ENCODE peak calls at places on chromosome X, in five cellular contexts. T is colonic mucosa, Y is choroid plexus epithelial cell, P is stomach, A is IMR-90. Z is an unnamed sample.

GRCh38 chrX:136865270-136866168 is 15.0 kb downstream of the RBMX start:
- DNase-seq in Y (no peak), P (no peak), A (no peak), T (no peak), Z (no peak)

GRCh38 chrX:13760428-13760827 is 25.9 kb downstream of the OFD1 start:
- DNase-seq in T (no peak), Y (no peak), P (no peak), A (no peak), Z (no peak)

GRCh38 chrX:10120828-10121227 is 35.9 kb upstream of the CLCN4 start:
- DNase-seq in A (no peak), Y (no peak), T (no peak), P (no peak), Z (no peak)

GRCh38 chrX:135572436-135572835 is 52.0 kb downstream of the INTS6L start:
- DNase-seq in P (no peak), Y (peak; percentile 10), A (peak; percentile 1), T (no peak), Z (peak; percentile 10)

GRCh38 chrX:154731203-154731602 is 19.7 kb downstream of the GAB3 start:
- DNase-seq in A (no peak), P (no peak), T (no peak), Y (no peak), Z (no peak)

GRCh38 chrX:906586-906985 is 276.0 kb downstream of the SHOX start:
- DNase-seq in A (no peak), P (no peak), Y (no peak), T (no peak), Z (no peak)

GRCh38 chrX:13427441-13428054 is 107.7 kb upstream of the ATXN3L start:
- DNase-seq in Y (peak; percentile 50), P (no peak), T (no peak), A (no peak), Z (no peak)

GRCh38 chrX:7264399-7264798 is 116.4 kb upstream of the PUDP start:
- DNase-seq in A (no peak), Y (no peak), T (no peak), P (no peak), Z (no peak)

GRCh38 chrX:51568586-51568985 is 50.1 kb downstream of the CENPVL3 start:
- DNase-seq in T (no peak), Y (peak; percentile 35), A (peak; percentile 91), P (no peak), Z (peak; percentile 37)

GRCh38 chrX:13899607-13900006 is 82.7 kb upstream of the GPM6B start:
- DNase-seq in P (no peak), A (peak; percentile 97), T (no peak), Y (peak; percentile 72), Z (peak; percentile 98)

GRCh38 chrX:69424910-69425309 is 79.2 kb upstream of the NALF2 start:
- DNase-seq in A (no peak), Y (no peak), T (no peak), P (no peak), Z (no peak)

GRCh38 chrX:153772608-153773217 is 8.1 kb upstream of the SRPK3 start:
- DNase-seq in P (no peak), Y (no peak), T (no peak), A (no peak), Z (no peak)

GRCh38 chrX:13487731-13488505 is 81.5 kb upstream of the EGFL6 start:
- DNase-seq in T (peak; percentile 70), A (peak; percentile 88), Y (peak; percentile 92), P (peak; percentile 49), Z (peak; percentile 97)

GRCh38 chrX:74458738-74459137 is 37.4 kb downstream of the SLC16A2 start:
- DNase-seq in A (peak; percentile 77), P (no peak), Y (peak; percentile 77), T (no peak), Z (peak; percentile 87)

GRCh38 chrX:54413753-54414152 is 26.5 kb upstream of the TSR2 start:
- DNase-seq in T (no peak), A (no peak), P (no peak), Y (peak; percentile 9), Z (no peak)

GRCh38 chrX:115650449-115650848 is 89.5 kb downstream of the PLS3 start:
- DNase-seq in P (no peak), A (peak; percentile 43), Y (peak; percentile 47), T (no peak), Z (peak; percentile 32)

GRCh38 chrX:85024562-85024961 is 20.9 kb downstream of the APOOL start:
- DNase-seq in Y (no peak), T (no peak), A (no peak), P (no peak), Z (no peak)

GRCh38 chrX:72128183-72128834 is 3.4 kb downstream of the RTL5 start:
- DNase-seq in P (no peak), Y (no peak), T (no peak), A (no peak), Z (no peak)

GRCh38 chrX:11386001-11386523 is 92.8 kb downstream of the AMELX start:
- DNase-seq in A (peak; percentile 75), T (no peak), Y (peak; percentile 77), P (no peak), Z (peak; percentile 90)

DNA sequence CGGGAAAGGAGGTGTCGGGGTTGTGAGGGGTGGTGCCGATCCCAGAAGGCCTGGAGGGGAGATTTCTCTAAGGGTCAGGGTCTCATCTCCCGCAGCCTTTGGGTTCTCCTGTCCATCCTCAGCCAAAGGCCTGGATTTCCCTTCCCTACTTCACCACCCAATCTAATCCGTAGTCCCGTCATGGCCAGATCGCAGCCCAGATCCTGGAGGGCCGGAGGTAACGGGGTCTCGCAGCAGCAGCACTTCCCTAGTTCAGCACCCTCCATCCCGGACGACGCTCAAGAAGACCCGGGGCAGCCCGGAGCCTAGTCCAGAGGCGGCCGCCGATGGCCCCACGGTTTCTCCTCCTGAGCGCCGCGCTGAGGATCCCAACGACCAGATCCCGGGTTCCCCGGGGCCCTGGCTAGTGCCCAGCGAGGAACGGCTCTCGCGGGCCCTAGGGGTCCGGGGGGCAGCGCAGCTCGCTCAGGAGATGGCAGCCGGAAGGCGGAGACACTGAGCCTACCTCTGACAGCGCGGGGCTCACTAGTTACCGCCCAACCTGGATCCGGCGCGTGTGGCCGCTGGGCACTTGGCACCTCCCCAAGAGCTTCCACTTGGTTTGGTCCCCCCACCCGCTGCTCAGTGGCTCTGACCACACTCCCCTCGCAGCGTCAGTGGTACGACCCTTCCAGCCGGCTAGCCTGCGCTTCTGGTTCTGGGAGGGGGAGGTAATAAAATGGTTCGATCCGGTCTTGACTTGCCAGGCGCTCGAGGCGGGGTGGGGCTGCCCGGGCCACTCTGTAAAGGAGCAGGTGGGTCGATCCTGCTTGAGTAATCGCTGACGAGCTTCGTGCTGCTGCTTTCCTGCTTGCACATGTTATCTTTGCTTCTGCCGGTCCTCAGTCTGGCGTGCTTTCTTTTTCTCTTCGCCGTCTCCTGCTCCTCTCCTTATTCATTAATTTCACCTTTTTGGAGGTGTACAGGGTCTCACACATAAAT is 3.6 kb downstream of the MAGIX start:
- DNase-seq in P (peak; percentile 66), Y (peak; percentile 86), T (peak; percentile 86), A (peak; percentile 61), Z (peak; percentile 63)
- TF ChIP-seq CTCF in P (no peak), Y (peak; percentile 34), T (no peak), A (no peak), Z (no peak)

GRCh38 chrX:46559062-46559461 is 13.8 kb upstream of the ZNF674 start:
- DNase-seq in T (no peak), P (no peak), A (no peak), Y (no peak), Z (peak; percentile 51)

GRCh38 chrX:46553935-46554334 is 8.7 kb upstream of the ZNF674 start:
- DNase-seq in P (no peak), T (no peak), A (no peak), Y (no peak), Z (no peak)

GRCh38 chrX:46551494-46552128 is 6.4 kb upstream of the ZNF674 start:
- DNase-seq in Y (peak; percentile 66), A (peak; percentile 80), T (no peak), P (no peak), Z (peak; percentile 74)

GRCh38 chrX:46549914-46550313 is 4.7 kb upstream of the ZNF674 start:
- DNase-seq in P (no peak), Y (no peak), T (no peak), A (no peak), Z (no peak)

DNA sequence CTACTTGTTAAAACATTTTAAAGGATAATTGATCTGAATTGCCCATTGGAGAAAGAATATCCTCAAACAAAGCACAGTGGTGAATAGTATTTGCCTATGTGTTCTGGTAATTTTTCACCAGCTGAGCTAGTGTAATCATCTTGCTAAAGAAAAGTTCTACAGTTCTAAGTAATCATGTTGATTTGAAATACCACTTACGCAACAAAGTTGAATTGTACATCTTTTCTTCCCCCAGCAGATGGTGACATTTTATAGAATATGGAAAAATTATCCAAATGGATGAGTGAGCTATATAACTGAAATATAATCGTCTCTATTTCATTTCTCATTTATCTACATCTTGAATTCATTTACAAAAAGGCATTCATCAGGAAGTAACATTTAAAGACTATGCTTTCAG is 9.7 kb upstream of the ZNF674 start:
- DNase-seq in A (peak; percentile 58), Y (peak; percentile 61), T (no peak), P (no peak), Z (peak; percentile 72)
- TF ChIP-seq CTCF in A (peak; percentile 57), Y (peak; percentile 40), T (no peak), P (no peak), Z (peak; percentile 33)

DNA sequence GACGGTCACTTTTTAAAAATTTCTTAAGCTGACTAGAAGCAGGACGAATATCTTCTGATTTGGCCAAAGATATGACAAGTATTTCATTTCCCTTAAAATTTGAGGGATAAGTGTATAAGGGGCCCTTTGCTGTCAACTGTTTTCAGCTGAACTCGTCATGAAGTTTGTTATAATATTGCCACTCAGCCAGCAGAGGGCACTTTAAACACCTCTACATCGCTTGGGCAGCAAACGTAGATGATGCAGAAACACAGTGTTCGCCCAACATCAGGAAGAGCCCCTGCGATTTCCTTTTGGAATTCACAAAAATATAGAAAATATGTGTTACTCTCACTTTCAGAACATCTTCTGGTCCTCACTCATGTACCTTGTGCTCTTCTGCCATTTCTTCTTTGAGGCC is 435.7 kb upstream of the FMR1 start:
- DNase-seq in A (no peak), T (no peak), Y (peak; percentile 1), P (no peak), Z (no peak)
- TF ChIP-seq CTCF in A (peak; percentile 12), T (no peak), Y (no peak), P (no peak), Z (no peak)

GRCh38 chrX:17944833-17945497 is 83.9 kb upstream of the RAI2 start:
- DNase-seq in P (no peak), T (peak; percentile 24), Y (peak; percentile 3), A (no peak), Z (peak; percentile 3)
- TF ChIP-seq CTCF in P (peak; percentile 11), T (peak; percentile 44), Y (peak; percentile 40), A (peak; percentile 37), Z (peak; percentile 50)

GRCh38 chrX:15930585-15930984 is 76.0 kb upstream of the AP1S2 start:
- DNase-seq in T (no peak), A (peak; percentile 66), P (no peak), Y (peak; percentile 54), Z (peak; percentile 61)
- TF ChIP-seq CTCF in T (no peak), A (peak; percentile 42), P (no peak), Y (peak; percentile 30), Z (peak; percentile 34)

GRCh38 chrX:126824596-126824995 is 5.1 kb downstream of the PRR32 start:
- DNase-seq in Y (no peak), P (no peak), T (no peak), A (no peak), Z (no peak)

GRCh38 chrX:126819429-126819828 is at the start of gene PRR32:
- DNase-seq in Y (no peak), T (no peak), P (no peak), A (no peak), Z (no peak)

GRCh38 chrX:126815816-126816215 is 3.7 kb upstream of the PRR32 start:
- DNase-seq in A (no peak), P (no peak), Y (no peak), T (no peak), Z (no peak)

GRCh38 chrX:126820700-126821420 is 1.3 kb downstream of the PRR32 start:
- DNase-seq in P (no peak), A (no peak), T (no peak), Y (no peak), Z (no peak)
- TF ChIP-seq CTCF in P (no peak), A (no peak), T (no peak), Y (no peak), Z (no peak)

Z was measured in fibroblast of the aortic adventitia.